ENCODE peak calls at places on chromosomes 6 and 20, in seven cellular contexts. I is HCT116; P is CD8-positive, alpha-beta T cell; Z is AG04450; O is GM06990; T is adrenal gland; A is choroid plexus epithelial cell. Y is an unnamed sample.

GRCh38 chr6:26556263-26557070 is 18.3 kb downstream of the HMGN4 start:
- DNase-seq in Z (peak; percentile 84), I (peak; percentile 84), P (peak; percentile 49), T (peak; percentile 48), O (peak; percentile 60), A (peak; percentile 90), Y (peak; percentile 82)

GRCh38 chr20:48035961-48036731 is 250.9 kb upstream of the SULF2 start:
- DNase-seq in O (no peak), Z (no peak), T (no peak), P (no peak), A (no peak), I (no peak), Y (no peak)

GRCh38 chr20:37901667-37902503 is 1.0 kb upstream of the VSTM2L start:
- DNase-seq in O (peak; percentile 51), A (peak; percentile 92), Z (peak; percentile 3), P (no peak), I (peak; percentile 4), T (peak; percentile 32), Y (peak; percentile 34)

GRCh38 chr20:54276577-54277169 is 68.8 kb downstream of the PFDN4 start:
- DNase-seq in P (no peak), O (no peak), Z (no peak), T (no peak), I (no peak), A (no peak), Y (no peak)

GRCh38 chr6:134238960-134239795 is 78.7 kb downstream of the SGK1 start:
- DNase-seq in A (no peak), Z (no peak), P (no peak), I (no peak), O (no peak), T (no peak), Y (no peak)

GRCh38 chr6:47420394-47421371 is 56.9 kb upstream of the CD2AP start:
- DNase-seq in O (no peak), P (no peak), A (peak; percentile 49), I (no peak), Z (no peak), T (no peak), Y (no peak)

GRCh38 chr20:24808616-24809015 is 140.5 kb upstream of the CST7 start:
- DNase-seq in Z (no peak), T (no peak), A (no peak), I (no peak), P (peak; percentile 30), O (no peak), Y (no peak)

GRCh38 chr6:1606533-1607235 is 3.0 kb upstream of the FOXC1 start:
- DNase-seq in O (no peak), T (no peak), I (no peak), A (no peak), Z (no peak), P (no peak), Y (no peak)

GRCh38 chr20:58829531-58829941 is 21.2 kb downstream of the GNAS-AS1 start:
- DNase-seq in O (no peak), A (peak; percentile 34), T (no peak), I (no peak), P (no peak), Z (no peak), Y (no peak)

GRCh38 chr6:136920858-136921520 is 1.1 kb upstream of the SLC35D3 start:
- DNase-seq in T (no peak), I (no peak), A (peak; percentile 34), O (peak; percentile 13), P (no peak), Z (no peak), Y (no peak)

GRCh38 chr6:128276311-128276710 is 244.1 kb downstream of the PTPRK start:
- DNase-seq in I (no peak), T (no peak), Z (no peak), O (no peak), A (no peak), P (no peak), Y (no peak)

GRCh38 chr6:69390125-69390524 is 406.7 kb downstream of the LMBRD1 start:
- DNase-seq in P (no peak), I (no peak), O (no peak), T (no peak), Z (no peak), A (no peak), Y (no peak)

GRCh38 chr6:119119989-119120388 is 41.5 kb upstream of the FAM184A start:
- DNase-seq in Z (peak; percentile 23), A (peak; percentile 88), T (no peak), P (no peak), O (no peak), I (no peak), Y (peak; percentile 73)

GRCh38 chr20:5719861-5720401 is 30.3 kb upstream of the SHLD1 start:
- DNase-seq in Z (no peak), I (no peak), O (no peak), T (peak; percentile 33), P (no peak), A (peak; percentile 58), Y (no peak)

GRCh38 chr20:62458256-62459251 is 17.2 kb downstream of the GATA5 start:
- DNase-seq in T (no peak), A (no peak), I (no peak), Z (no peak), P (no peak), O (no peak), Y (no peak)

GRCh38 chr6:132333639-132334516 is 67.4 kb downstream of the MOXD1 start:
- DNase-seq in A (peak; percentile 87), I (peak; percentile 68), Z (peak; percentile 53), O (no peak), T (peak; percentile 74), P (no peak), Y (peak; percentile 59)

GRCh38 chr6:127900935-127901334 is at the start of gene THEMIS:
- DNase-seq in T (no peak), A (no peak), O (no peak), I (no peak), P (peak; percentile 69), Z (no peak), Y (no peak)

GRCh38 chr20:63734111-63734945 is 2.1 kb upstream of the LIME1 start:
- DNase-seq in T (peak; percentile 21), A (no peak), Z (no peak), P (no peak), O (no peak), I (no peak), Y (no peak)

GRCh38 chr6:83369692-83370091 is 61.2 kb downstream of the ME1 start:
- DNase-seq in I (no peak), Z (no peak), T (no peak), P (no peak), O (no peak), A (no peak), Y (no peak)
- H3K4me3 ChIP-seq in I (no peak overlapping the region), Z (no peak overlapping the region), T (no peak overlapping the region), P (no peak overlapping the region), O (no peak overlapping the region), A (no peak overlapping the region), Y (no peak overlapping the region)

GRCh38 chr20:44461142-44461802 is 14.4 kb upstream of the TTPAL start:
- DNase-seq in T (no peak), I (no peak), A (no peak), Z (no peak), P (no peak), O (no peak), Y (no peak)
- TF ChIP-seq CTCF in T (no peak), I (no peak), A (no peak), Z (no peak), P (no peak), O (no peak), Y (no peak)

GRCh38 chr20:2524435-2525272 is 11.7 kb upstream of the TMC2 start:
- DNase-seq in O (peak; percentile 84), I (peak; percentile 52), Z (peak; percentile 38), T (peak; percentile 80), A (peak; percentile 80), P (peak; percentile 87), Y (no peak)

GRCh38 chr20:2520617-2521016 is 11.9 kb upstream of the ZNF343 start:
- DNase-seq in A (no peak), O (no peak), P (no peak), Z (no peak), T (no peak), I (no peak), Y (no peak)

GRCh38 chr20:2521369-2522305 is 12.9 kb upstream of the ZNF343 start:
- DNase-seq in Z (no peak), T (peak; percentile 35), A (peak; percentile 66), P (no peak), I (peak; percentile 39), O (no peak), Y (no peak)

GRCh38 chr20:2527762-2528161 is 8.6 kb upstream of the TMC2 start:
- DNase-seq in O (no peak), P (no peak), A (no peak), I (no peak), T (no peak), Z (no peak), Y (no peak)

DNA sequence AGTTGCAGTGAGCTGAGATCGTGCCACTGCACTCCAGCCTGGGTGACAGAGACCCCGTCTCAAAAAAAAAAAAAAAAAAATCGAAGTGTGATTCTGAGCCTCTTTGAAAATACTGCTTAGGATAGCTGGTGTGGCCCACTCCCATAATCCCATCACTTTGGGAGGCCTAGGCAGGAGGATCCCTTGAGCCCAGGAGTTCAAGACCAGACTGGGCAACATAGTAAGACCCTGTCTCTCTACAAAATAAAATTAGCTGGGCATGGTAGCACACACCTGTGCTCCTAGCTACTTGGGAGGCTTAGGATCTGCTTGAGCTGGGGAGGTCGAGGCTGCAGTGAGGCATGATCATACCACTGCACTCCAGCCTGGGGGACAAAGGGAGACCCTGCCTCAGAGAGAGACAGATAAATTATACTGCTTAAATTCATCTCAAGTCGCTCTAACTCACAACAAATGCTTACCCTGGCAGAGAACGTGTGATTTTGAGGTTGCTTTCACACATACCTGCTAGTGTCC is 12.4 kb upstream of the TMC2 start:
- DNase-seq in Z (no peak), O (no peak), A (no peak), I (no peak), P (no peak), T (no peak), Y (no peak)
- H3K4me3 ChIP-seq in Z (peak overlapping the region; percentile 79), O (peak overlapping the region; percentile 81), A (peak overlapping the region; percentile 75), I (peak overlapping the region; percentile 60), P (peak overlapping the region; percentile 91), T (peak overlapping the region; percentile 67), Y (peak overlapping the region; percentile 79)

GRCh38 chr6:170187669-170188566 is 103.0 kb downstream of the DLL1 start:
- DNase-seq in I (no peak), P (no peak), Z (no peak), O (no peak), T (no peak), A (no peak), Y (no peak)

GRCh38 chr6:170186909-170187668 is 103.8 kb downstream of the DLL1 start:
- DNase-seq in T (no peak), Z (no peak), P (no peak), O (no peak), A (no peak), I (no peak), Y (no peak)

GRCh38 chr6:170190046-170190445 is 100.8 kb downstream of the DLL1 start:
- DNase-seq in I (no peak), O (no peak), A (no peak), Z (no peak), T (no peak), P (no peak), Y (no peak)

GRCh38 chr6:170189236-170189635 is 101.6 kb downstream of the DLL1 start:
- DNase-seq in I (no peak), A (no peak), O (no peak), Z (no peak), T (no peak), P (no peak), Y (no peak)

DNA sequence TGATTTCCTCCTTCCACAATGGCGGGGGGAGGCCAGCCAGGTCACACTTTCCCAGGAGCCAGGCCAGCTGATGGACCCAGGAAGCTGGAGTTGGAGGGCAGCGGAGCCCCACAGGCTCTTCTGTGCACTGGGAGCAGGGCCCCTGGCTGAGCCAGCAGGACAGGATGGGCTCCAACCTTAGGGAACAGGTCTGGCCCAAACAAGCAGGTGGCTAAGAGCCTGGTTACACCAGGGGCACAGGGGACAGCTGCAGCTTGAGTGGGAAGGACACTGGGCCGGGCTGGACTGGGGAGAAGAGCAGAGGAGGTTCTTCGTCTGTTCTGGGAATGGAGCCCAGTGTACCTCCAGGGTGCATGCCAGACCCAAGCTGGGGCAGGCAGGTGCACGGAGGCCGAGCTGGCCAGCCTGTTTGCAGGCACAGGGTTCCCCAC is 102.3 kb downstream of the DLL1 start:
- DNase-seq in O (no peak), P (no peak), Z (no peak), T (no peak), I (no peak), A (no peak), Y (no peak)
- TF ChIP-seq CTCF in O (no peak), P (no peak), Z (no peak), T (no peak), I (no peak), A (no peak), Y (no peak)